ENCODE peak calls at places on chromosomes 2 and 18, in five cellular contexts. Q, I, R, A and B are unnamed samples. For H3K36me3, the result is how much of the 10 kb centered on the place peaks cover.

GRCh38 chr2:143692162-143692561 is 562.9 kb downstream of the ARHGAP15 start:
- DNase-seq in Q (no peak), R (no peak), A (no peak), I (no peak), B (no peak)

GRCh38 chr2:230868151-230868946 is 3.6 kb downstream of the ITM2C start:
- DNase-seq in I (no peak), Q (no peak), A (no peak), R (no peak), B (no peak)

GRCh38 chr18:2641638-2642037 is 13.9 kb upstream of the SMCHD1 start:
- DNase-seq in Q (no peak), A (no peak), R (no peak), I (no peak), B (no peak)

GRCh38 chr2:164849506-164849905 is 7.9 kb upstream of the COBLL1 start:
- DNase-seq in A (no peak), I (no peak), Q (no peak), R (no peak), B (no peak)

GRCh38 chr18:43392168-43392567 is 114.9 kb upstream of the SYT4 start:
- DNase-seq in A (no peak), R (no peak), I (no peak), Q (no peak), B (no peak)

GRCh38 chr18:38695559-38696270 is 1130.1 kb upstream of the CELF4 start:
- DNase-seq in R (no peak), A (no peak), Q (no peak), I (no peak), B (no peak)

GRCh38 chr2:37786153-37786809 is 114.8 kb upstream of the CDC42EP3 start:
- DNase-seq in A (no peak), I (no peak), Q (no peak), R (no peak), B (no peak)

GRCh38 chr2:132033949-132034348 is 127.8 kb downstream of the ANKRD30BL start:
- DNase-seq in A (no peak), R (no peak), I (no peak), Q (no peak), B (no peak)

GRCh38 chr2:11068856-11069526 is 86.3 kb upstream of the SLC66A3 start:
- DNase-seq in I (no peak), Q (no peak), A (no peak), R (no peak), B (no peak)

GRCh38 chr2:216622526-216622925 is 10.7 kb upstream of the IGFBP2 start:
- DNase-seq in Q (no peak), R (no peak), I (no peak), A (no peak), B (no peak)

GRCh38 chr2:240468300-240469238 is 33.1 kb downstream of the GPC1 start:
- DNase-seq in Q (peak), I (no peak), A (no peak), R (no peak), B (no peak)

GRCh38 chr2:98086491-98087446 is at the start of gene VWA3B:
- DNase-seq in R (no peak), I (peak), A (peak), Q (peak), B (no peak)

GRCh38 chr2:235543126-235543750 is 49.4 kb downstream of the AGAP1 start:
- DNase-seq in A (no peak), I (no peak), R (no peak), Q (peak), B (peak)

GRCh38 chr2:79082987-79083386 is 4.8 kb downstream of the REG1B start:
- DNase-seq in A (no peak), I (no peak), R (no peak), Q (no peak), B (no peak)

GRCh38 chr2:71531522-71532047 is 78.2 kb downstream of the DYSF start:
- DNase-seq in A (no peak), I (no peak), R (no peak), Q (no peak), B (peak)

GRCh38 chr2:66134113-66134730 is 300.7 kb upstream of the MEIS1 start:
- DNase-seq in R (no peak), A (no peak), I (no peak), Q (no peak), B (no peak)

GRCh38 chr2:44759823-44760222 is 181.7 kb upstream of the SIX3 start:
- DNase-seq in I (no peak), Q (no peak), R (no peak), A (no peak), B (no peak)

GRCh38 chr2:71313016-71313766 is 18.4 kb upstream of the ZNF638 start:
- DNase-seq in R (no peak), I (no peak), A (no peak), Q (no peak), B (no peak)

GRCh38 chr2:239625106-239625845 is 224.5 kb upstream of the HDAC4 start:
- DNase-seq in A (no peak), Q (no peak), I (no peak), R (no peak), B (no peak)

GRCh38 chr18:77131100-77131651 is 1.4 kb downstream of the MBP start:
- DNase-seq in A (peak), R (no peak), I (no peak), Q (peak), B (no peak)

GRCh38 chr2:151238527-151239487 is 22.9 kb downstream of the RBM43 start:
- DNase-seq in R (peak), A (no peak), I (peak), Q (peak), B (no peak)

GRCh38 chr2:145088733-145089132 is 568.8 kb upstream of the ZEB2 start:
- DNase-seq in R (no peak), A (no peak), Q (no peak), I (no peak), B (no peak)

GRCh38 chr2:18356676-18357075 is 203.8 kb downstream of the RDH14 start:
- DNase-seq in Q (no peak), I (no peak), A (no peak), R (no peak), B (no peak)

GRCh38 chr2:234363011-234363487 is 133.8 kb downstream of the ARL4C start:
- DNase-seq in I (peak), Q (no peak), A (no peak), R (no peak), B (no peak)

GRCh38 chr2:203656522-203657287 is 49.7 kb upstream of the CD28 start:
- DNase-seq in R (no peak), I (peak), A (no peak), Q (peak), B (peak)

GRCh38 chr2:96923810-96924774 is 54.2 kb upstream of the SEMA4C start:
- DNase-seq in A (no peak), I (no peak), Q (no peak), R (peak), B (no peak)

GRCh38 chr2:191933307-191934105 is 86.6 kb upstream of the CAVIN2 start:
- DNase-seq in A (no peak), I (no peak), Q (no peak), R (no peak), B (no peak)

GRCh38 chr2:172446524-172447063 is 19.2 kb downstream of the ITGA6 start:
- DNase-seq in I (no peak), R (no peak), A (no peak), Q (no peak), B (no peak)

GRCh38 chr2:238527565-238527964 is 100.8 kb downstream of the ASB1 start:
- DNase-seq in R (no peak), I (no peak), Q (no peak), A (no peak), B (no peak)

GRCh38 chr2:42142476-42143184 is 26.5 kb upstream of the EML4 start:
- DNase-seq in A (no peak), I (no peak), Q (no peak), R (no peak), B (no peak)

GRCh38 chr2:223641062-223641461 is 38.9 kb upstream of the SCG2 start:
- DNase-seq in I (no peak), A (no peak), Q (no peak), R (no peak), B (no peak)

GRCh38 chr18:11883153-11883552 is 25.0 kb downstream of the MPPE1 start:
- DNase-seq in Q (no peak), R (no peak), A (no peak), I (no peak), B (no peak)

GRCh38 chr18:23003289-23003688 is 70.2 kb downstream of the RBBP8 start:
- DNase-seq in I (no peak), R (no peak), A (no peak), Q (no peak), B (no peak)

GRCh38 chr18:22998336-22998735 is 65.2 kb downstream of the RBBP8 start:
- DNase-seq in I (no peak), R (no peak), Q (no peak), A (no peak), B (no peak)

GRCh38 chr18:22999212-22999611 is 66.1 kb downstream of the RBBP8 start:
- DNase-seq in Q (no peak), A (no peak), I (no peak), R (no peak), B (no peak)

DNA sequence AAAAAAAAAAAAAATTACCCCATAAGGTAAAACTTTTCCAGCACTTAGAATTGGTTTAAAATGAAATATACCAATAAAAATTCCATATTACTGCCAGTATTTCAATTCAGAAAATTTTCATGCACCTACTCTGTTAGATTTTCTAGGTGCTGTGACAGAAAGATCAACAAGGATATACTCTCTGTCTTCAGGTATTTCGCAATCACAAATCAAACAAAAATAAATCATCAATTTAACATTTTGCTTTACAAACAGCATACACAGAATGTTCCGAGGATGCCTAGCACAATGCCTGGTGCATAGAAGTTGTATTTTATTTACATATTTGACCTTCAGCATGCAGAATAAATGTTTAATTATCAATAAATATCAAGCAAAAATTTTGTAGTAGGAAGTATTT is 66.5 kb downstream of the RBBP8 start:
- DNase-seq in I (no peak), Q (no peak), R (no peak), A (no peak), B (no peak)
- H3K36me3 ChIP-seq in I (under half), Q (under half), R (under half), A (half or more), B (under half)

GRCh38 chr2:9397201-9397600 is 26.1 kb downstream of the ITGB1BP1 start:
- DNase-seq in I (no peak), Q (no peak), A (no peak), R (no peak), B (no peak)
- H3K36me3 ChIP-seq in I (under half), Q (under half), A (half or more), R (under half), B (under half)

GRCh38 chr2:127485694-127486071 is 40.6 kb downstream of the IWS1 start:
- DNase-seq in Q (no peak), A (no peak), R (no peak), I (no peak), B (no peak)
- H3K36me3 ChIP-seq in Q (under half), A (half or more), R (under half), I (under half), B (half or more)

GRCh38 chr18:7394041-7394440 is 163.2 kb downstream of the LRRC30 start:
- DNase-seq in Q (no peak), R (no peak), I (no peak), A (no peak), B (no peak)

GRCh38 chr18:7390731-7391492 is 160.0 kb downstream of the LRRC30 start:
- DNase-seq in I (no peak), Q (no peak), R (no peak), A (no peak), B (no peak)

GRCh38 chr18:7393080-7393479 is 162.2 kb downstream of the LRRC30 start:
- DNase-seq in R (no peak), Q (no peak), A (no peak), I (no peak), B (no peak)

GRCh38 chr18:7383336-7383980 is 152.6 kb downstream of the LRRC30 start:
- DNase-seq in A (no peak), Q (no peak), I (no peak), R (no peak), B (no peak)

GRCh38 chr18:7388752-7389151 is 157.9 kb downstream of the LRRC30 start:
- DNase-seq in Q (no peak), I (peak), R (no peak), A (no peak), B (no peak)
- H3K36me3 ChIP-seq in Q (under half), I (under half), R (under half), A (under half), B (under half)

GRCh38 chr2:69156624-69157023 is 143.6 kb downstream of the ANTXR1 start:
- DNase-seq in I (no peak), Q (no peak), R (no peak), A (no peak), B (no peak)

GRCh38 chr2:69159988-69160387 is 147.0 kb downstream of the ANTXR1 start:
- DNase-seq in A (no peak), R (no peak), Q (peak), I (no peak), B (no peak)

GRCh38 chr2:69152847-69153246 is 139.9 kb downstream of the ANTXR1 start:
- DNase-seq in I (no peak), A (no peak), R (no peak), Q (no peak), B (no peak)

GRCh38 chr2:69154031-69154430 is 141.1 kb downstream of the ANTXR1 start:
- DNase-seq in I (no peak), A (no peak), R (no peak), Q (no peak), B (no peak)

DNA sequence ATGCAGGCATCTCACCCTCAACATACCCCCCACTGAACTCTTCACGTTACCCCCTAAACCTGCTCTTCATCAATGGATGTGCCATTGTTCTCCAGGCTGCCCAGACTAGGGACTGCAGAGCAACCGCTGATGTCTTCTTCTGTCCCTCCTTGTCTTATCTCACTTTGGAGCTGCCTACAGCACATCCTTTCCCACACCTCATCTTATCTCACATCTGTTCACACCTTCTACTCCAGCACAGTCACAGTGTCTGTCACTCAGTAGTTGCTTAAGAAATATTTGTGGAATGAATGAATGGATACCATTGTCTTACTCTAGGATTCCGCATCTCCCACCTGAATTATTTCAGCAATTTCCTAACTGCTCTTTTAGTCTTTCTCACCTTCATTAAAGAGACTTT is 144.5 kb downstream of the ANTXR1 start:
- DNase-seq in Q (no peak), A (no peak), I (no peak), R (no peak), B (no peak)
- H3K36me3 ChIP-seq in Q (under half), A (under half), I (under half), R (under half), B (under half)

GRCh38 chr2:128288781-128289180 is 29.9 kb downstream of the HS6ST1 start:
- DNase-seq in A (no peak), I (no peak), R (no peak), Q (no peak), B (no peak)
- H3K36me3 ChIP-seq in A (under half), I (under half), R (under half), Q (under half), B (under half)

DNA sequence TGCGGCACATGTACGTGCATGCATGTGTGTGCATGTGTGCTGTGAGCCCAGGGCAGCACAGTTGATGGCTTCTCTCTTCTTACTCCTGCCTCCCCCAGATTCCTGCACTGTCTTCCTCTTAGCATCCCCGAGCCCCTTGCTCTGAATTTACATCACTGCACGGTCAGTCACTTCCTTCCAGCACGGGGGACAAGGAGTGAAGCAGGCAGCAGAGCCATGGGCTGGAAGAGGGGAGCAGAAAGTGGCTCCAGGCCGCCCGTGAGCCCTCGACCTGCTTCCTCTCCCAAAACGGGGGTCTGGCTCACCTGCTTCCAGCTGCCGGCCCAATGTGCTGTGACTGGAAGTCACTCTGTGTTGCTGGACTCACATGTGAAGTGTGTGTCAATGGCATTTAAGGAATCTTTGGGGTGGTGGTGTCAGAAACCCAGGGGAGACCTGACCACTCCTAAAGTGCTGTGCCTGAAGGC is 106.1 kb downstream of the FAM210A start:
- DNase-seq in A (no peak), R (no peak), Q (no peak), I (no peak), B (no peak)
- H3K36me3 ChIP-seq in A (under half), R (under half), Q (under half), I (under half), B (under half)

GRCh38 chr2:9377461-9378097 is 45.7 kb downstream of the ITGB1BP1 start:
- DNase-seq in R (no peak), Q (no peak), I (no peak), A (no peak), B (peak)

GRCh38 chr2:9373505-9373904 is 49.8 kb downstream of the ITGB1BP1 start:
- DNase-seq in I (no peak), Q (no peak), R (no peak), A (no peak), B (no peak)

GRCh38 chr2:9378433-9379371 is 44.6 kb downstream of the ITGB1BP1 start:
- DNase-seq in I (no peak), A (peak), Q (no peak), R (no peak), B (peak)

GRCh38 chr2:9374071-9374730 is 49.1 kb downstream of the ITGB1BP1 start:
- DNase-seq in R (no peak), Q (no peak), I (no peak), A (no peak), B (no peak)

GRCh38 chr2:9375857-9376428 is 47.4 kb downstream of the ITGB1BP1 start:
- DNase-seq in R (no peak), I (no peak), Q (no peak), A (no peak), B (no peak)
- H3K36me3 ChIP-seq in R (under half), I (under half), Q (under half), A (under half), B (half or more)

GRCh38 chr2:121236101-121236640 is 48.8 kb downstream of the TFCP2L1 start:
- DNase-seq in I (no peak), Q (no peak), R (no peak), A (no peak), B (no peak)
- H3K36me3 ChIP-seq in I (under half), Q (under half), R (under half), A (under half), B (half or more)